ENCODE peak calls at places on chromosomes 2 and 18, in six cellular contexts. Y, X, J, D, W and F are unnamed samples.

GRCh38 chr2:63668000-63668399 is 79.2 kb downstream of the MDH1 start:
- DNase-seq in Y (no peak), X (no peak), J (no peak), D (no peak), W (no peak), F (no peak)

GRCh38 chr2:220310326-220310936 is 683.0 kb downstream of the SLC4A3 start:
- DNase-seq in Y (no peak), X (no peak), J (no peak), D (no peak), W (no peak), F (no peak)

GRCh38 chr2:132037527-132038178 is 124.1 kb downstream of the ANKRD30BL start:
- DNase-seq in Y (peak), X (no peak), J (no peak), D (no peak), W (peak), F (peak)

GRCh38 chr2:120305296-120305695 is 40.6 kb upstream of the INHBB start:
- DNase-seq in Y (no peak), X (no peak), J (no peak), D (peak), W (no peak), F (no peak)

GRCh38 chr2:219531639-219532377 is 11.8 kb downstream of the CHPF start:
- DNase-seq in Y (no peak), X (no peak), J (no peak), D (no peak), W (no peak), F (no peak)

GRCh38 chr2:239319261-239319661 is 81.6 kb downstream of the HDAC4 start:
- DNase-seq in Y (peak), X (peak), J (no peak), D (no peak), W (peak), F (no peak)

GRCh38 chr2:7378642-7379041 is 461.4 kb downstream of the RNF144A start:
- DNase-seq in Y (no peak), X (no peak), J (no peak), D (no peak), W (no peak), F (no peak)

GRCh38 chr2:2892378-2892777 is 485.2 kb downstream of the EIPR1 start:
- DNase-seq in Y (peak), X (no peak), J (no peak), D (no peak), W (no peak), F (no peak)

GRCh38 chr2:130169896-130170295 is 11.5 kb downstream of the SMPD4 start:
- DNase-seq in Y (no peak), X (no peak), J (no peak), D (no peak), W (no peak), F (no peak)

GRCh38 chr2:101873543-101873942 is 118.2 kb upstream of the IL1R2 start:
- DNase-seq in Y (no peak), X (no peak), J (no peak), D (peak), W (no peak), F (no peak)

GRCh38 chr2:85772019-85772745 is 18.4 kb downstream of the ATOH8 start:
- DNase-seq in Y (peak), X (peak), J (peak), D (peak), W (peak), F (peak)

GRCh38 chr2:19982268-19982667 is 7.6 kb downstream of the WDR35 start:
- DNase-seq in Y (no peak), X (peak), J (no peak), D (peak), W (no peak), F (no peak)

GRCh38 chr2:21633015-21633414 is 509.2 kb downstream of the TDRD15 start:
- DNase-seq in Y (no peak), X (no peak), J (no peak), D (no peak), W (no peak), F (no peak)

GRCh38 chr2:232338759-232339106 is 39.8 kb upstream of the ALPP start:
- DNase-seq in Y (no peak), X (no peak), J (no peak), D (no peak), W (no peak), F (no peak)

GRCh38 chr2:154699560-154699901 is 1.0 kb downstream of the KCNJ3 start:
- DNase-seq in Y (no peak), X (no peak), J (no peak), D (no peak), W (no peak), F (no peak)

GRCh38 chr2:59584958-59585357 is 968.5 kb downstream of the BCL11A start:
- DNase-seq in Y (peak), X (no peak), J (no peak), D (no peak), W (peak), F (no peak)

DNA sequence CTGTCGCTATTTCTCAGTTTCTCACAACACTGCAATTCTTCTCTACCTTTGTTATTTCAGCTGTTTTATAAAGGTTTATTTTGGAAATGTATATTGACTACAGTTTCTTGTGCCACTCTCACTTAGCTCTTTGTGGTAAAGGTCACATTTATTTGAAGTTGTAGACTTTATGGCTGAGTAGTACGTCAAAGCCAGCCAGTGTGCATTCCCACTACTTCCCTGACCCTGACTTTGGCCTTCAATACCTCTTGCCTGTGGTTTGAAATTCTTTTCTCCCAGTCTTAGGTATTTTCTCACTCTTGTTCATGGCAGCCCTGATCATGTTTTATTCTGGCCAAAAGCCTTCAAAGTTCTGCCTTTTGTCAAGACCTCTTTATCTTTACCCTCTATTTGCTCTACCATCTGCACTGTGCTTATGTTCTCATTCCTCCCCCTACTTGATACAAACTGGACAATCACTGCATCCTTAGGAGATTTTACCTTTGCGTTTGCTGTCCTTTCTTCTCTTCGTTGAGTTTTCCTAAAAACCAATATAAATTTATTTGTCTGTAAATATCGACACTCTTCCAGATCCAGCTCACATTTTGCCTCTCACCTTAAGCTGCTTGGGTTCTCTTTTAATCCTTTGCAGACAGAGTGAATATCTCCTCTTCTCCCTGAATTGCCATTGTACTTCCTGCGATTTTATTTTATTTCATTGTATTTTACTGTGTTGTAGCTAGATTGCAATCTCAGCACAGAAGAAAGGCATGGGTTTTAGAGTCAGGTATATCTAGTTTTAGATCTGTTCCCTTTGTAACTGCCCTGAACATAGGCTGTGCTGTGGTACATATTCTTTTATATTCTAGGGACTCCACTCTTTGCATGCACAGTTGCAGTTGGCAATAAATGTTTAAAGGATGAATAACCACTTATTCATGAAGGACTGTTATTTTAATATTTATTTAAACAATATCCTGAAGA is 31.2 kb downstream of the GULP1 start:
- DNase-seq in Y (no peak), X (peak), J (no peak), D (peak), W (no peak), F (no peak)
- H3K27ac ChIP-seq in Y (no peak), X (peak), J (peak), D (peak), W (no peak), F (no peak)

DNA sequence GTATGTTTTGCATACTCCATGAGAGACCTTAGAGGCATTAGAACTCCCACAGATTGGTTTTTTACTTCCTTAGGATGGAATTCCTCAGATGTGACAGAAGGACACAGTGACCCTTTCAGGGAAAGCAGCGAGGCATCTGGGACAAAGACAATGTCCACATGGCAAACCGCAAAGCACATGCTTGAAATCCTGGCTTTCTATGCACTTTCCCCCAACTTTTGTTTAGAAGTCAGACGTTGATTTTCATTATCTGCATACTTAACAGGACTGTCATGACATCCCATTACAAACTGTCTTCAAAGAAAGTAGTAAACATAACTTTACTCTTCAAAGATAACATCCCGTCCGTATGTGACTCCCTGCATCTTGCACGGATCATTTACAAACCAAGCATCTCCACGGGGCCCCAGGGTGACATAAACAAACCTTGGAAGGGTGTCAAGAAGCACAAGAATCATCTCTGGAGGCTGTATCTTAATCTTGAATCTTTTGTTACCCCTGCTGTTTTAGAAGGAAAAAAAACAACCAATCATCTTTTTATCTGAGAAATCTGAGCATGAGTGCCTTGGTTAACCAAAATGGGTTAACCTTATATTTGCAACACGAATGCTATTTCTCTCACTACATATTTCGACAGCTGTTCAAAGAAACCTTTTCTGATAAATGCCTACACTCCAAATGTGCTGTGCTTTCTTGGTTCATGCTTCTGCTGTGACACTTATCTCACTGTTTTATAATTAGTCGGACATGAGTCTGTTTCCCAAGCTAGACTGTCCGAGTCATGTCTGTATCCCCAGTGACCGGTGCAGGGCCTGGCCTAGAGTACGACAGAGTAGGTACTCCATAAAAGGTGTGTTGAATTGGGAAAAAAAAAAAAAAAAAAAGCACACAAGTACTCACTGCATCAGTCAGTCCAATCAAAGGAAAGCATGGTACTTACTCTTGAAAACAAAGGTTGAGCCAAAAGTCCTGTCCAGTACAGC is 90.7 kb downstream of the CCBE1 start:
- DNase-seq in Y (no peak), X (peak), J (peak), D (peak), W (no peak), F (no peak)
- H3K14ac ChIP-seq in Y (no peak), X (peak), J (no peak), D (no peak), W (no peak), F (no peak)

GRCh38 chr18:27423581-27423980 is 238.5 kb upstream of the CHST9 start:
- DNase-seq in Y (no peak), X (no peak), J (no peak), D (no peak), W (no peak), F (no peak)
- H2AFZ ChIP-seq in Y (no peak), X (no peak), J (no peak), D (no peak), W (no peak), F (no peak)

GRCh38 chr2:207330912-207331311 is 165.2 kb upstream of the KLF7 start:
- DNase-seq in Y (no peak), X (peak), J (peak), D (peak), W (no peak), F (no peak)
- H3K27ac ChIP-seq in Y (no peak), X (peak), J (no peak), D (no peak), W (no peak), F (no peak)

DNA sequence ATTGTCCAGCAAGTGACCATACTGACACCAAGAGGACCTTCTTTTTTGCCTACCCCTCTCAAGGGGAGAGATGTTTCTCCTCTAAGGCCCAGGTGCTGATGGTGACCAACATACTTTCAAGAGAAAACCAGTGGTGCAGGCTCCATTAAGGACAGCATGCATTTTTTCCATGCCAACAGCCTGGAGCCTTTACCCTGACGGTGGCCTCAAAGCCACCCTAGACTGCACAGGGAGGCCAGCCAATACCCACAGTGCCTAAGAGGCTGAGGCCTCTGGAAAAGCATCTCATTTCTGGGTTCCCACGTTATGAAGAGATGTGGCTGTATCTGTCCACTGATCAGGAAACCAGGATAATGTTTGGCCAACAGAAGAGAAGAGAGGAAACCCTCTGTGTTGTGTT is 19.3 kb downstream of the SPRED2 start:
- DNase-seq in Y (no peak), X (no peak), J (no peak), D (no peak), W (no peak), F (no peak)
- H3K14ac ChIP-seq in Y (no peak), X (peak), J (no peak), D (no peak), W (no peak), F (no peak)

GRCh38 chr18:12076424-12077140 is 17.1 kb upstream of the ANKRD62 start:
- DNase-seq in Y (no peak), X (peak), J (peak), D (peak), W (no peak), F (no peak)
- H2AFZ ChIP-seq in Y (no peak), X (peak), J (no peak), D (peak), W (peak), F (peak)